ENCODE peak calls at places on chromosomes 7 and 10, in ten cellular contexts. U is T-helper 1 cell; E is right atrium auricular region; O is activated T-cell treated with anti-CD3 and anti-CD28 coated beads, Interleukin-2, amount 50 U/mL, for 1 hour; N is PC-9; Z is GM10248; H is ovary; K is tibial artery; A is DMS79; V is activated CD8-positive, alpha-beta memory T cell treated with anti-CD3 and anti-CD28 coated beads for 24 hours. Q is an unnamed sample.

GRCh38 chr10:10589540-10589939 is 428.1 kb upstream of the CELF2 start:
- DNase-seq in U (no peak), O (no peak), V (no peak), Z (peak; percentile 13), A (no peak), H (no peak), E (peak; percentile 72), K (peak; percentile 71), N (no peak), Q (peak; percentile 56)

GRCh38 chr7:153399554-153399940 is 640.0 kb downstream of the ACTR3B start:
- DNase-seq in N (no peak), O (no peak), H (no peak), K (no peak), U (no peak), E (no peak), Z (no peak), A (no peak), V (no peak), Q (no peak)

GRCh38 chr7:158885624-158886023 is 29.3 kb downstream of the DYNC2I1 start:
- DNase-seq in O (no peak), K (no peak), E (no peak), U (no peak), V (no peak), H (no peak), Z (no peak), A (no peak), N (no peak), Q (no peak)

GRCh38 chr10:132447446-132448247 is 50.6 kb downstream of the PWWP2B start:
- DNase-seq in H (no peak), E (no peak), O (peak; percentile 83), V (no peak), U (peak; percentile 73), K (no peak), N (peak; percentile 67), A (no peak), Z (no peak), Q (peak; percentile 82)

GRCh38 chr7:21617916-21618390 is 75.1 kb downstream of the DNAH11 start:
- DNase-seq in H (peak; percentile 12), A (no peak), V (no peak), Z (no peak), U (no peak), K (peak; percentile 77), N (peak; percentile 56), E (peak; percentile 85), O (no peak), Q (no peak)

GRCh38 chr10:94066411-94066810 is 72.7 kb downstream of the PLCE1 start:
- DNase-seq in U (no peak), O (no peak), V (no peak), K (no peak), Z (no peak), A (no peak), H (peak; percentile 17), E (no peak), N (no peak), Q (no peak)

GRCh38 chr7:113945018-113945938 is 26.5 kb upstream of the PPP1R3A start:
- DNase-seq in U (no peak), N (peak; percentile 40), A (no peak), H (no peak), V (no peak), O (no peak), Z (no peak), E (no peak), K (no peak), Q (no peak)

GRCh38 chr10:49174926-49175500 is 13.2 kb downstream of the TMEM273 start:
- DNase-seq in N (peak; percentile 39), O (no peak), K (no peak), V (peak; percentile 38), U (no peak), H (no peak), Z (no peak), A (no peak), E (no peak), Q (peak; percentile 36)

GRCh38 chr7:137025469-137026175 is 157.2 kb downstream of the CHRM2 start:
- DNase-seq in U (no peak), N (no peak), K (no peak), A (no peak), V (no peak), O (no peak), H (no peak), Z (no peak), E (no peak), Q (no peak)

GRCh38 chr10:58797356-58797755 is 284.7 kb downstream of the BICC1 start:
- DNase-seq in U (no peak), N (no peak), Z (no peak), H (no peak), K (no peak), V (no peak), E (no peak), O (no peak), A (no peak), Q (no peak)

GRCh38 chr10:117320050-117320665 is 55.1 kb downstream of the PDZD8 start:
- DNase-seq in O (no peak), E (no peak), U (no peak), A (no peak), N (no peak), V (no peak), K (no peak), Z (peak; percentile 14), H (no peak), Q (no peak)

GRCh38 chr7:115088938-115089337 is 167.0 kb downstream of the MDFIC start:
- DNase-seq in H (no peak), E (no peak), N (no peak), A (no peak), O (no peak), U (no peak), Z (no peak), V (no peak), K (no peak), Q (no peak)

Q was measured in ureter.